ENCODE peak calls at places on chromosomes 6 and 20, in five cellular contexts. One of them, this sample, is unnamed.

GRCh38 chr20:43438578-43439316 is 18.9 kb upstream of the SRSF6 start:
- DNase-seq in choroid plexus epithelial cell: no peak
- DNase-seq in retinal pigment epithelial cell: no peak
- DNase-seq in gastrocnemius medialis: no peak
- DNase-seq in cardiac fibroblast: no peak
- DNase-seq in this sample: no peak

GRCh38 chr6:104955927-104956662 is 812 bp upstream of the LIN28B start:
- DNase-seq in choroid plexus epithelial cell: no peak
- DNase-seq in retinal pigment epithelial cell: no peak
- DNase-seq in gastrocnemius medialis: no peak
- DNase-seq in cardiac fibroblast: no peak
- DNase-seq in this sample: peak

GRCh38 chr6:46781478-46782378 is 11.5 kb upstream of the MEP1A start:
- DNase-seq in choroid plexus epithelial cell: peak
- DNase-seq in retinal pigment epithelial cell: no peak
- DNase-seq in gastrocnemius medialis: peak
- DNase-seq in cardiac fibroblast: peak
- DNase-seq in this sample: peak

GRCh38 chr6:40627316-40627715 is 40.2 kb upstream of the LRFN2 start:
- DNase-seq in choroid plexus epithelial cell: no peak
- DNase-seq in retinal pigment epithelial cell: no peak
- DNase-seq in gastrocnemius medialis: no peak
- DNase-seq in cardiac fibroblast: no peak
- DNase-seq in this sample: no peak

GRCh38 chr6:137975058-137975940 is 108.2 kb downstream of the TNFAIP3 start:
- DNase-seq in choroid plexus epithelial cell: peak
- DNase-seq in retinal pigment epithelial cell: no peak
- DNase-seq in gastrocnemius medialis: no peak
- DNase-seq in cardiac fibroblast: peak
- DNase-seq in this sample: peak

GRCh38 chr6:67112120-67112519 is 1405.1 kb upstream of the EYS start:
- DNase-seq in choroid plexus epithelial cell: peak
- DNase-seq in retinal pigment epithelial cell: no peak
- DNase-seq in gastrocnemius medialis: no peak
- DNase-seq in cardiac fibroblast: peak
- DNase-seq in this sample: peak

GRCh38 chr6:3209114-3210023 is 18.1 kb downstream of the TUBB2B start:
- DNase-seq in choroid plexus epithelial cell: peak
- DNase-seq in retinal pigment epithelial cell: peak
- DNase-seq in gastrocnemius medialis: peak
- DNase-seq in cardiac fibroblast: peak
- DNase-seq in this sample: peak

GRCh38 chr6:31663961-31664789 is 622 bp downstream of the GPANK1 start:
- DNase-seq in choroid plexus epithelial cell: peak
- DNase-seq in retinal pigment epithelial cell: no peak
- DNase-seq in gastrocnemius medialis: peak
- DNase-seq in cardiac fibroblast: peak
- DNase-seq in this sample: peak

GRCh38 chr20:35004051-35004725 is 48.5 kb downstream of the MYH7B start:
- DNase-seq in choroid plexus epithelial cell: no peak
- DNase-seq in retinal pigment epithelial cell: no peak
- DNase-seq in gastrocnemius medialis: no peak
- DNase-seq in cardiac fibroblast: no peak
- DNase-seq in this sample: no peak

GRCh38 chr6:35049885-35050284 is 91.3 kb downstream of the TCP11 start:
- DNase-seq in choroid plexus epithelial cell: peak
- DNase-seq in retinal pigment epithelial cell: no peak
- DNase-seq in gastrocnemius medialis: peak
- DNase-seq in cardiac fibroblast: peak
- DNase-seq in this sample: no peak

GRCh38 chr6:19892250-19892649 is 55.1 kb downstream of the ID4 start:
- DNase-seq in choroid plexus epithelial cell: no peak
- DNase-seq in retinal pigment epithelial cell: no peak
- DNase-seq in gastrocnemius medialis: no peak
- DNase-seq in cardiac fibroblast: no peak
- DNase-seq in this sample: no peak

GRCh38 chr6:42417641-42418112 is 34.0 kb downstream of the TRERF1 start:
- DNase-seq in choroid plexus epithelial cell: no peak
- DNase-seq in retinal pigment epithelial cell: no peak
- DNase-seq in gastrocnemius medialis: no peak
- DNase-seq in cardiac fibroblast: no peak
- DNase-seq in this sample: no peak

GRCh38 chr6:26268659-26269402 is 96.2 kb upstream of the BTN3A2 start:
- DNase-seq in choroid plexus epithelial cell: peak
- DNase-seq in retinal pigment epithelial cell: no peak
- DNase-seq in gastrocnemius medialis: no peak
- DNase-seq in cardiac fibroblast: peak
- DNase-seq in this sample: peak

GRCh38 chr6:32854376-32855178 is 585 bp downstream of the PSMB9 start:
- DNase-seq in choroid plexus epithelial cell: peak
- DNase-seq in retinal pigment epithelial cell: no peak
- DNase-seq in gastrocnemius medialis: no peak
- DNase-seq in cardiac fibroblast: peak
- DNase-seq in this sample: no peak

GRCh38 chr6:44475779-44476434 is 88.4 kb downstream of the CDC5L start:
- DNase-seq in choroid plexus epithelial cell: peak
- DNase-seq in retinal pigment epithelial cell: no peak
- DNase-seq in gastrocnemius medialis: peak
- DNase-seq in cardiac fibroblast: peak
- DNase-seq in this sample: peak

GRCh38 chr6:162907876-162908481 is 180.2 kb downstream of the PACRG start:
- DNase-seq in choroid plexus epithelial cell: peak
- DNase-seq in retinal pigment epithelial cell: peak
- DNase-seq in gastrocnemius medialis: no peak
- DNase-seq in cardiac fibroblast: peak
- DNase-seq in this sample: no peak

GRCh38 chr6:26272171-26272631 is 92.8 kb upstream of the BTN3A2 start:
- DNase-seq in choroid plexus epithelial cell: peak
- DNase-seq in retinal pigment epithelial cell: no peak
- DNase-seq in gastrocnemius medialis: no peak
- DNase-seq in cardiac fibroblast: no peak
- DNase-seq in this sample: peak

GRCh38 chr6:41193171-41193734 is 7.7 kb downstream of the TREML2 start:
- DNase-seq in choroid plexus epithelial cell: no peak
- DNase-seq in retinal pigment epithelial cell: no peak
- DNase-seq in gastrocnemius medialis: no peak
- DNase-seq in cardiac fibroblast: no peak
- DNase-seq in this sample: no peak

GRCh38 chr20:45444050-45444449 is 25.5 kb upstream of the WFDC2 start:
- DNase-seq in choroid plexus epithelial cell: no peak
- DNase-seq in retinal pigment epithelial cell: no peak
- DNase-seq in gastrocnemius medialis: no peak
- DNase-seq in cardiac fibroblast: no peak
- DNase-seq in this sample: no peak

GRCh38 chr20:25378189-25378883 is 12.3 kb downstream of the ABHD12 start:
- DNase-seq in choroid plexus epithelial cell: no peak
- DNase-seq in retinal pigment epithelial cell: no peak
- DNase-seq in gastrocnemius medialis: no peak
- DNase-seq in cardiac fibroblast: no peak
- DNase-seq in this sample: no peak

GRCh38 chr6:115976321-115976870 is 84.3 kb downstream of the FRK start:
- DNase-seq in choroid plexus epithelial cell: no peak
- DNase-seq in retinal pigment epithelial cell: no peak
- DNase-seq in gastrocnemius medialis: no peak
- DNase-seq in cardiac fibroblast: no peak
- DNase-seq in this sample: no peak

GRCh38 chr6:108592371-108593337 is 31.9 kb downstream of the FOXO3 start:
- DNase-seq in choroid plexus epithelial cell: peak
- DNase-seq in retinal pigment epithelial cell: no peak
- DNase-seq in gastrocnemius medialis: peak
- DNase-seq in cardiac fibroblast: peak
- DNase-seq in this sample: no peak

GRCh38 chr20:19874328-19874727 is 116.3 kb downstream of the RIN2 start:
- DNase-seq in choroid plexus epithelial cell: no peak
- DNase-seq in retinal pigment epithelial cell: no peak
- DNase-seq in gastrocnemius medialis: no peak
- DNase-seq in cardiac fibroblast: no peak
- DNase-seq in this sample: no peak

GRCh38 chr6:121333196-121333595 is 1.1 kb downstream of the TBC1D32 start:
- DNase-seq in choroid plexus epithelial cell: no peak
- DNase-seq in retinal pigment epithelial cell: no peak
- DNase-seq in gastrocnemius medialis: no peak
- DNase-seq in cardiac fibroblast: no peak
- DNase-seq in this sample: no peak

DNA sequence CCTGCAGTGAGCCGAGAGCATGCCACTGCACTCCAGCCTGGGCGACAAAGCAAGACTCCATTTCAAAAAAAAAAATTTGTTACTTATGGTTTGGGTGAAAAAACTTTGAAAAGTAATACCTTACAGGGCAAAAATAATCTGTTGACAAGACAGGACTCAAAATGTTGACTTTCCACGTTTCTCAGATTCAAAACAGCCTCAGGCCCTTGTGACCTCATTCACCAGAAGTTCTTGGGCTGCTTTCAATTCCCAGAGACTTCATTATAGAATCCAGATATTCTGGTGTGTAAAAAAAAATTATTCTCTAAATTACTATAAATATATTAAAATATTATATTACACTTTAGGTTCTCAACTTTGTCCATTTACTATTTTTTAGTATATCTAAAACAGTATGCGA is 116.2 kb downstream of the KCNQ5 start:
- DNase-seq in choroid plexus epithelial cell: no peak
- DNase-seq in retinal pigment epithelial cell: no peak
- DNase-seq in gastrocnemius medialis: no peak
- DNase-seq in cardiac fibroblast: no peak
- DNase-seq in this sample: no peak
- TF ChIP-seq CTCF in choroid plexus epithelial cell: no peak
- TF ChIP-seq CTCF in retinal pigment epithelial cell: no peak
- TF ChIP-seq CTCF in gastrocnemius medialis: no peak
- TF ChIP-seq CTCF in cardiac fibroblast: no peak
- TF ChIP-seq CTCF in this sample: no peak

GRCh38 chr6:131510094-131510493 is 62.9 kb upstream of the ARG1 start:
- DNase-seq in choroid plexus epithelial cell: no peak
- DNase-seq in retinal pigment epithelial cell: no peak
- DNase-seq in gastrocnemius medialis: no peak
- DNase-seq in cardiac fibroblast: no peak
- DNase-seq in this sample: no peak
- TF ChIP-seq CTCF in choroid plexus epithelial cell: no peak
- TF ChIP-seq CTCF in retinal pigment epithelial cell: no peak
- TF ChIP-seq CTCF in gastrocnemius medialis: no peak
- TF ChIP-seq CTCF in cardiac fibroblast: no peak
- TF ChIP-seq CTCF in this sample: no peak

GRCh38 chr20:55054443-55054842 is 579.0 kb downstream of the DOK5 start:
- DNase-seq in choroid plexus epithelial cell: no peak
- DNase-seq in retinal pigment epithelial cell: no peak
- DNase-seq in gastrocnemius medialis: no peak
- DNase-seq in cardiac fibroblast: no peak
- DNase-seq in this sample: no peak

GRCh38 chr20:55058938-55059337 is 583.5 kb downstream of the DOK5 start:
- DNase-seq in choroid plexus epithelial cell: no peak
- DNase-seq in retinal pigment epithelial cell: no peak
- DNase-seq in gastrocnemius medialis: no peak
- DNase-seq in cardiac fibroblast: no peak
- DNase-seq in this sample: no peak

GRCh38 chr20:55053389-55053788 is 578.0 kb downstream of the DOK5 start:
- DNase-seq in choroid plexus epithelial cell: no peak
- DNase-seq in retinal pigment epithelial cell: no peak
- DNase-seq in gastrocnemius medialis: no peak
- DNase-seq in cardiac fibroblast: no peak
- DNase-seq in this sample: no peak

GRCh38 chr20:55052464-55052863 is 577.1 kb downstream of the DOK5 start:
- DNase-seq in choroid plexus epithelial cell: no peak
- DNase-seq in retinal pigment epithelial cell: no peak
- DNase-seq in gastrocnemius medialis: no peak
- DNase-seq in cardiac fibroblast: no peak
- DNase-seq in this sample: no peak

DNA sequence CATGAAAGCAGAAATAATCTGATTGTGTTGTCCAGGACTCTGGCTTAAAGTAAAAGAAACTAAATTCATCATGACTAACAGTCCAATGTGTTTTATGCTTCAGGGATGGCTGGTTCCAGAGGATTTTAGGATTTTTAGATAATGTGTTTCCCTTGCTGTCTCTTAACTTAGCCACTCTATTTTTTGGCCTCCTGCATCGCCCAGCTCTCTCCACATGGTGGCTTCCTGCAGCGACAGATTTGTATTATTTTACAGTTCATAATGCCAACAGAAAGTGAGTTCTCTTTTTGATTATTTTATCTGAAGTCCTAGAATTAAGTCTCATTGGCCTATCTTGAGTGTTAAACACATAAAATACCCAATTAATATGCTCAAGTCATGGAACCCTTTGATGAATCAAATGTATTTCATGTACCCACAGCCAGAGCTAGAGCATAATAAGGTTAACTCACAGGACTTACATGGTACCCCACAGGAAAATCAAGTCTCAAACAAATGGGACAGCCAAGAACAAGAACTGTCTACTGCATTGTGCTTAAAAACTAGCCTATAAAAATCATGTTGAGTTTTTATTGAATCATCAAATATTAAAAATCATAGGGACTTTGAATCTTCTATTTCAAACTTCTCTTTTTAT is 582.5 kb downstream of the DOK5 start:
- DNase-seq in choroid plexus epithelial cell: no peak
- DNase-seq in retinal pigment epithelial cell: no peak
- DNase-seq in gastrocnemius medialis: no peak
- DNase-seq in cardiac fibroblast: no peak
- DNase-seq in this sample: no peak
- TF ChIP-seq CTCF in choroid plexus epithelial cell: no peak
- TF ChIP-seq CTCF in retinal pigment epithelial cell: no peak
- TF ChIP-seq CTCF in gastrocnemius medialis: no peak
- TF ChIP-seq CTCF in cardiac fibroblast: no peak
- TF ChIP-seq CTCF in this sample: no peak

GRCh38 chr20:47379433-47380150 is 23.1 kb upstream of the ZMYND8 start:
- DNase-seq in choroid plexus epithelial cell: peak
- DNase-seq in retinal pigment epithelial cell: peak
- DNase-seq in gastrocnemius medialis: no peak
- DNase-seq in cardiac fibroblast: peak
- DNase-seq in this sample: no peak

GRCh38 chr20:47373206-47373722 is 16.8 kb upstream of the ZMYND8 start:
- DNase-seq in choroid plexus epithelial cell: no peak
- DNase-seq in retinal pigment epithelial cell: no peak
- DNase-seq in gastrocnemius medialis: no peak
- DNase-seq in cardiac fibroblast: no peak
- DNase-seq in this sample: no peak

GRCh38 chr20:47382746-47383145 is 26.2 kb upstream of the ZMYND8 start:
- DNase-seq in choroid plexus epithelial cell: no peak
- DNase-seq in retinal pigment epithelial cell: no peak
- DNase-seq in gastrocnemius medialis: no peak
- DNase-seq in cardiac fibroblast: no peak
- DNase-seq in this sample: no peak

GRCh38 chr20:47380481-47380880 is 24.0 kb upstream of the ZMYND8 start:
- DNase-seq in choroid plexus epithelial cell: peak
- DNase-seq in retinal pigment epithelial cell: no peak
- DNase-seq in gastrocnemius medialis: no peak
- DNase-seq in cardiac fibroblast: peak
- DNase-seq in this sample: no peak

DNA sequence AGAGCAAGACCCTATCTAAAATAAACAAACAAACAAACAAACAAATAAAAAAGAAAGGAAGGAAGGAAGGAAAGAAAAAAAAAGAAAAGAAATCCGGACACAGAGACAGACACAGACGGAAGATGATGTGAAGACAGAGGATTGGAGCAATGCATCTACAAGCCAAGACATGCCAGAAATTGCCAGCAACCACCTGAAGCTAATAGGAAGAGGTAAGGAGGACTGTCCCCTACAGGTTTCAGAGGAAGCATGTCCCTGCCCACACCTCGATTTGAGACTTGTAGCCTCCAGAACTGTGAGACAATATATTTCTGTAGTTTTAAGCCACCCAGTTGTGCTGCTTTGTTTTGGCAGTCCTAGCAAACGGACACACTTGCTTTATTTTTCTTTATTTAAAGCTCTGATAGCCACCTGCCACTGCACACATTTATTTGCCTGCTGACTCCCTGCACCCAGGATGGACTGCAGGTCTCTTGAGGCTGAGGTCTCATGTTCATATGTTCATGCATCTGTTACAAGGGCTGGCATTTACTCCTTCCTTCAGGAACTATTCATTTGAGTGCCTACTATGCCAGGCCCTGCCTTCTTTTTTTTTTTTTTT is 20.7 kb upstream of the ZMYND8 start:
- DNase-seq in choroid plexus epithelial cell: no peak
- DNase-seq in retinal pigment epithelial cell: no peak
- DNase-seq in gastrocnemius medialis: no peak
- DNase-seq in cardiac fibroblast: no peak
- DNase-seq in this sample: no peak
- TF ChIP-seq CTCF in choroid plexus epithelial cell: no peak
- TF ChIP-seq CTCF in retinal pigment epithelial cell: no peak
- TF ChIP-seq CTCF in gastrocnemius medialis: no peak
- TF ChIP-seq CTCF in cardiac fibroblast: no peak
- TF ChIP-seq CTCF in this sample: no peak